ENCODE peak calls at places on chromosome 4, in ten cellular contexts. B is SJSA1, R is ascending aorta, H is ovary, J is heart right ventricle, K is tibial artery, A is lower lobe of right lung, X is right lobe of liver, O is brain microvascular endothelial cell, N is neural progenitor cell. S is an unnamed sample.

GRCh38 chr4:5037553-5038551 is 13.4 kb upstream of the STK32B start:
- DNase-seq in X (no peak), A (no peak), H (no peak), O (peak), K (peak), B (peak), J (no peak), R (peak), N (no peak), S (no peak)

GRCh38 chr4:38318737-38319455 is 345.1 kb upstream of the KLF3 start:
- DNase-seq in X (peak), A (peak), B (peak), O (peak), J (peak), R (peak), N (peak), H (peak), K (peak), S (peak)

GRCh38 chr4:52036875-52037274 is 1.2 kb downstream of the SGCB start:
- DNase-seq in B (no peak), A (no peak), R (no peak), O (no peak), J (no peak), X (no peak), N (no peak), K (no peak), H (no peak), S (no peak)

GRCh38 chr4:173526034-173526482 is 4.0 kb downstream of the HAND2 start:
- DNase-seq in K (no peak), R (peak), B (no peak), N (peak), J (no peak), H (no peak), A (no peak), X (no peak), O (no peak), S (no peak)

GRCh38 chr4:121785479-121785878 is 15.6 kb upstream of the EXOSC9 start:
- DNase-seq in A (no peak), B (no peak), J (no peak), N (no peak), R (no peak), K (no peak), O (no peak), H (no peak), X (no peak), S (no peak)

GRCh38 chr4:75830906-75831305 is 71.3 kb downstream of the PPEF2 start:
- DNase-seq in K (no peak), H (no peak), B (no peak), R (no peak), O (no peak), N (no peak), X (no peak), J (no peak), A (no peak), S (no peak)

GRCh38 chr4:27149541-27150212 is 289.0 kb downstream of the STIM2 start:
- DNase-seq in K (no peak), R (no peak), N (no peak), J (no peak), O (no peak), X (no peak), A (no peak), H (no peak), B (no peak), S (no peak)

GRCh38 chr4:19009886-19010285 is 988.3 kb upstream of the LCORL start:
- DNase-seq in J (no peak), X (no peak), A (no peak), N (no peak), B (no peak), O (no peak), H (no peak), K (no peak), R (no peak), S (no peak)

GRCh38 chr4:98468744-98469143 is 189.7 kb downstream of the TSPAN5 start:
- DNase-seq in R (no peak), H (peak), O (peak), N (peak), K (no peak), J (peak), X (no peak), B (peak), A (no peak), S (peak)

GRCh38 chr4:174198396-174199179 is 84.9 kb downstream of the FBXO8 start:
- DNase-seq in R (no peak), A (no peak), J (no peak), B (no peak), K (no peak), N (no peak), X (no peak), H (peak), O (peak), S (no peak)

GRCh38 chr4:55604996-55605395 is 13.0 kb upstream of the PDCL2 start:
- DNase-seq in X (no peak), B (no peak), R (no peak), K (no peak), O (no peak), A (no peak), H (no peak), N (peak), J (no peak), S (no peak)

GRCh38 chr4:172725581-172725980 is 443.0 kb upstream of the GALNT7 start:
- DNase-seq in J (no peak), R (no peak), N (no peak), H (no peak), O (no peak), K (no peak), A (no peak), X (no peak), B (no peak), S (no peak)

GRCh38 chr4:186760576-186760975 is 36.9 kb upstream of the FAT1 start:
- DNase-seq in B (peak), X (no peak), A (no peak), O (peak), J (no peak), K (no peak), N (no peak), R (no peak), H (no peak), S (no peak)

GRCh38 chr4:26751004-26751403 is 109.6 kb upstream of the STIM2 start:
- DNase-seq in N (no peak), K (no peak), R (no peak), J (no peak), A (no peak), H (no peak), X (no peak), B (no peak), O (no peak), S (no peak)

GRCh38 chr4:33841120-33841519 is 2403.2 kb downstream of the ARAP2 start:
- DNase-seq in O (no peak), A (no peak), J (no peak), R (no peak), X (no peak), B (no peak), K (no peak), H (no peak), N (no peak), S (no peak)

GRCh38 chr4:123653211-123653610 is 256.6 kb downstream of the SPRY1 start:
- DNase-seq in J (no peak), K (no peak), H (no peak), N (no peak), A (no peak), X (no peak), R (no peak), B (no peak), O (no peak), S (no peak)

GRCh38 chr4:748461-748860 is 42.8 kb downstream of the PCGF3 start:
- DNase-seq in J (no peak), R (no peak), H (no peak), X (no peak), K (no peak), O (no peak), A (no peak), B (no peak), N (no peak), S (no peak)

GRCh38 chr4:749771-750666 is 44.4 kb downstream of the PCGF3 start:
- DNase-seq in X (no peak), J (no peak), O (peak), K (peak), B (no peak), H (peak), N (no peak), R (no peak), A (no peak), S (no peak)

GRCh38 chr4:754221-755120 is 48.8 kb downstream of the PCGF3 start:
- DNase-seq in H (no peak), A (peak), B (no peak), R (no peak), O (no peak), N (no peak), J (no peak), K (no peak), X (no peak), S (no peak)

GRCh38 chr4:751676-752075 is 46.0 kb downstream of the PCGF3 start:
- DNase-seq in H (no peak), J (no peak), R (no peak), N (no peak), A (peak), O (peak), K (no peak), B (no peak), X (no peak), S (no peak)

GRCh38 chr4:752196-752861 is 46.7 kb downstream of the PCGF3 start:
- DNase-seq in R (no peak), O (no peak), B (no peak), K (no peak), J (no peak), X (no peak), N (no peak), H (no peak), A (peak), S (no peak)
- H3K27ac ChIP-seq in R (no peak), O (peak), B (no peak), K (no peak), J (no peak), X (no peak), N (no peak), H (no peak), A (no peak), S (no peak)

DNA sequence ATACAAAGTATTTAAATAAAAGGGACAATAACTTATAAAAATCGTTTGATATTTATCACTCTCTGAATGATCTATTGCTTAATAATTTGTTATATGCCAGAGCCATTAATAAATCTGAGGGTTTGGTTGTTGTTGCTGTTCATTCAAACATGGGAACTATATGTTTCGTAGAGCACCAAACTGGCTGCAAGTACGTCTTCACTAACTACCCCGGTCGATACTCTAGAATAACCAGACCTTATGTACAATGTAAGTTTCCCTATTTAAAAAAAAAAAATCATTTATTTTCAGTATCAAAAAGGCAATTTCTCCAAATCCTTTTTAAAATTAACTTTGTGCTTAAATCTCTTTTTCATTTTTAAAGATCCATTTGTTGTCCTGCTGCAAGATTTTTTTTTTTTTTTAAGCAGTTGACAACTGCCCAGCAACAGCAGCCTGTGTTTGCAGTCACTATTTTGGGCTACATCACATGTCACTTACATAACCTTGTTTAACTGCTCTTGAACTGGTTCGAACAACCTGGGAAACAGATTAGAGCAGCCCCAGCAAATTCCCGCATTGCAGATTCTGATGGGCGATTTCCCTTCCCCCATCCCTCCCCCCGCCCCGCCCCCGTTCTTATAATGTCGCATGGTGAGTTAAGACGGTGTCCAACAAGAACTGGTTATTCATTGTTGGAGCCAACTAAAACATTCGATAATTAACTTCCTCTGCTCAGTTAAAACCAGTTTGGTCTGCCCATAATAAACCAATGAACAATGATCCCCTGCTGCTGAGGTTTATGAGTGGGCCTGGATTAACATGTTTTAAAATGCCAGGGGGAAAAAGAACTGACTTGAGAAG is 238.9 kb downstream of the NR3C2 start:
- DNase-seq in A (no peak), N (peak), K (no peak), H (no peak), B (no peak), J (peak), O (no peak), R (no peak), X (no peak), S (no peak)
- H3K4me3 ChIP-seq in A (no peak), N (peak), K (peak), H (no peak), B (no peak), J (no peak), O (no peak), R (peak), X (no peak), S (peak)

DNA sequence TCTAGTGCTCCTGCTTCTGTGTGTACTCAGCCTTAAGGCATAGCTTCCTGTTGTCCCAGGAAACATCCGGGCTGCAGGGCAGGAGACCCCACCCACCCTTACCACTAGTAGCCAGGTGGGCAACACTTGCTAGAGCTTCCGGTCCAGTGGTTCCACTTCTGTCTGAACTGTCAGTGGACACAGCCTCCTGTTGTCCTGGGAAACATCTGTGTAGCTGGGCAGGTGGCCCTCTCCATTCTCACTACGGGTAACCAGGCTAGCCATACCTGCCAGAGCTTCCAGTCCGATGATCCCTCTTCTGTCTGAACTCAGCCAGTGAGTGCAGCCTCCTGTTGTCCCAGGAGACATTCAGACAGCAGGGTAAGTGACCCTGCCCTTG is 372.2 kb downstream of the INPP4B start:
- DNase-seq in K (no peak), B (no peak), H (no peak), X (no peak), O (no peak), N (no peak), R (no peak), A (no peak), J (no peak), S (no peak)
- H3K27ac ChIP-seq in K (no peak), B (no peak), H (no peak), X (no peak), O (no peak), N (no peak), R (no peak), A (no peak), J (no peak), S (no peak)

GRCh38 chr4:114041117-114041475 is 61.6 kb upstream of the ARSJ start:
- DNase-seq in B (no peak), N (no peak), O (no peak), J (no peak), A (no peak), H (no peak), X (no peak), K (no peak), R (no peak), S (no peak)

GRCh38 chr4:114037981-114038380 is 58.5 kb upstream of the ARSJ start:
- DNase-seq in J (no peak), A (no peak), K (no peak), H (no peak), X (no peak), O (no peak), N (no peak), B (no peak), R (no peak), S (no peak)

GRCh38 chr4:114038762-114039392 is 59.4 kb upstream of the ARSJ start:
- DNase-seq in N (no peak), A (no peak), O (no peak), X (no peak), H (no peak), B (peak), J (no peak), R (no peak), K (no peak), S (no peak)

GRCh38 chr4:114043116-114043515 is 63.7 kb upstream of the ARSJ start:
- DNase-seq in N (no peak), R (no peak), X (no peak), H (no peak), J (no peak), A (no peak), B (no peak), O (no peak), K (no peak), S (no peak)

DNA sequence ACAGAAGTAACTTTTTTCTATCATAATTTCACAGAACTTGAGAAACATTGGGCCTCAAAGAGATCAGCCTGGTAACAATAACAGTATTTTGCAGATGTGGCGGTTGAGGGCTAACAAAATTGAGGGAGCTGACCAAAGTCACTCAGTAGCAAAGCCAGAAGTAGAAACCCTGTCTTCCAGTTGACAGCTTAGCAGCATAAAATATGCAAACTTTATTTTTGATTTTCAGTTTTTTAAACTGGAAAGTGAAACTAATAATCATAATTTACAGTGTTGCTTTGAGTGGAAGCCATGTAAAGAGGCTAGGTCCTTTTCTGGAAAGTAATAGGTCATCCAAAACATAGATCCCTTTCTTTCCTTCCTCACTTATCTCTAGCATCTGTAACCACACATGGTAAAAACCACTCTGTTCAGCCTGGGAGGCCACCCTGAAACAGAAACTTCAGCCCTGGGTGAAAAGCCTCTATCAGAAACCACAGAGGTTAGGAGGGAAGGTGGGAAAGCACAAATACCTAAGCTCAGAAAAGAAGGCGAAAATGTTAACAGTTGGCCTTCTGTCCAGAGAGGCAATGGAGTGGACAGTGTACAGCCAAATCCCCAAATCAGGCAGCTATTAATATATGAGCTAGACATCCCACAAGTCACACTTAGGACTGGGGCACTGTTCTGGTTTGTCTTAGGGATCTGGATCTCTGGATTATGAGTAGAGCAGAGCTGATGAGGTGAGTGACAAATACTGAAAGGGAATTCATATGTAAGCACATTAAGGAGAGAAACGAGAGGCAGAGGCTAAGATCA is 61.1 kb upstream of the ARSJ start:
- DNase-seq in B (peak), R (no peak), O (peak), X (no peak), J (no peak), H (no peak), K (no peak), A (no peak), N (no peak), S (no peak)
- H3K4me3 ChIP-seq in B (peak), R (no peak), O (no peak), X (no peak), J (no peak), H (no peak), K (no peak), A (no peak), N (no peak), S (no peak)

GRCh38 chr4:16750216-16750615 is 148.2 kb downstream of the LDB2 start:
- DNase-seq in K (no peak), B (no peak), N (no peak), J (no peak), A (no peak), R (no peak), O (no peak), H (no peak), X (no peak), S (no peak)
- H3K27ac ChIP-seq in K (no peak), B (no peak), N (no peak), J (no peak), A (no peak), R (no peak), O (no peak), H (no peak), X (no peak), S (no peak)

DNA sequence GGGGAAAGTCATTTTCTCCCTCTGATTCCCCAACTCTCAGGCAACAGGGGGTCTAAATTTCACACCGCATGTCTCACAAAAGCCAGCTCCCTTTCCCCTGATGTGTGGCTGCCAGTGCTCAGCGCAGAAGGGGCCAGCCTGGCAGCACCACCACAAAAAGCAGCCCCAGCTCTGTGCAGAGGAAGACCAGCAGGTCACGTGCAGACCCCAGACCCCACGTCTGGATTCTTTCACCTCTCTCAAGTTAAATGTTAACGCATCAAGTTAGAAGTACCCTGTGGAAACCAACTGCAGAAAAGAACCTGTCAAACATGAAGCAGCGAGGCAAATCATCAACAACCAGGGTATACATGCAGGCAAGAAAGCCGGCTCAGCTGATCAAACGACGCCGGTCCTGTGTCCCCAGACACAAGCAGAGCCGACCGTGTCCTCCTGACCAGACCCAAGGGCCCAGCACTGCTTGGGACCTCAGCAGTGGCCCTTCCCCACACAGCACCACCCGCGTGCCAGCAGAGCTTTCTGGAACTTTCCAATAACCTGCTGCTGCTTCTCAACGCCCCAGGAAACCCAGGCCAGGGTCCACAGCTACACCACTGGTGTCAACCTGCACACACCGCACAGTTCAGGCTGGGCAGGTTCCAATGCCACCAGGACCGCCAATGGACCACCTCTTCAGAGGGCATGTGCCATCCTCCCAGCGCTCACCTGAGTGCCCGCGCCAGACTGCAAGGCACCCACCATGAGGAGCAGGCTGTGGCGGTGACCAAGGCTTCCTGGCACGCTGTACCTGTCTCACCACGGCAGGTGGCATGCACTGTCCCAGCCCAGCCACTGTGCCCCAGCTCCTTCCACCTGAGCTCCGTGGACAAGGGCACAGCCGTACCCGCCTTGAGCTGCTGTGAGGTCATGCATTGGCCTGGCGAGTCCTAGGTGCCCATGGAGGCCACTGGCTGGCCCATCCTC is 4.0 kb downstream of the LRPAP1 start:
- DNase-seq in O (no peak), K (no peak), J (no peak), A (no peak), R (no peak), B (no peak), N (no peak), H (no peak), X (peak), S (no peak)
- H3K4me3 ChIP-seq in O (no peak), K (no peak), J (no peak), A (no peak), R (no peak), B (no peak), N (no peak), H (no peak), X (no peak), S (no peak)

GRCh38 chr4:73603854-73604584 is 16.2 kb downstream of the RASSF6 start:
- DNase-seq in H (no peak), J (no peak), K (no peak), N (no peak), O (no peak), B (no peak), A (no peak), R (no peak), X (no peak), S (no peak)
- H3K27ac ChIP-seq in H (no peak), J (no peak), K (no peak), N (no peak), O (peak), B (no peak), A (no peak), R (no peak), X (no peak), S (no peak)

S was measured in left ventricle myocardium inferior.